ENCODE peak calls at places on chromosome 16, in five cellular contexts. W is SK-N-SH, D is HCT116, A is H1, V is GM12878. O is an unnamed sample.

GRCh38 chr16:67277999-67278772 is 1.1 kb upstream of the PLEKHG4 start:
- DNase-seq in A (no peak), D (no peak), V (no peak), W (no peak), O (peak; percentile 35)

GRCh38 chr16:85308585-85309540 is 196.6 kb upstream of the CIBAR2 start:
- DNase-seq in W (no peak), D (no peak), A (no peak), V (no peak), O (no peak)

GRCh38 chr16:50630394-50631020 is 50.6 kb downstream of the SNX20 start:
- DNase-seq in W (no peak), D (no peak), A (no peak), V (no peak), O (no peak)

GRCh38 chr16:86016201-86016965 is 117.4 kb downstream of the IRF8 start:
- DNase-seq in V (peak; percentile 59), W (peak; percentile 73), A (peak; percentile 55), D (peak; percentile 61), O (peak; percentile 76)

GRCh38 chr16:30680326-30680725 is 18.6 kb upstream of the SRCAP start:
- DNase-seq in V (no peak), D (no peak), W (no peak), A (no peak), O (no peak)

GRCh38 chr16:59573528-59574271 is 839.6 kb upstream of the GOT2 start:
- DNase-seq in V (no peak), D (no peak), W (no peak), A (no peak), O (no peak)

GRCh38 chr16:72560617-72561016 is 388.7 kb upstream of the PMFBP1 start:
- DNase-seq in W (no peak), A (no peak), V (no peak), D (no peak), O (no peak)

GRCh38 chr16:77840623-77841274 is 52.4 kb downstream of the VAT1L start:
- DNase-seq in V (no peak), D (no peak), A (no peak), W (no peak), O (no peak)

GRCh38 chr16:28609631-28610594 is at the start of gene SULT1A1:
- DNase-seq in A (no peak), D (no peak), V (no peak), W (peak; percentile 28), O (peak; percentile 89)

GRCh38 chr16:84789431-84789830 is 30.4 kb upstream of the CRISPLD2 start:
- DNase-seq in D (no peak), A (no peak), V (no peak), W (no peak), O (no peak)

GRCh38 chr16:22734313-22734869 is 79.6 kb upstream of the HS3ST2 start:
- DNase-seq in W (no peak), V (no peak), A (no peak), D (no peak), O (no peak)

GRCh38 chr16:53864819-53865491 is 161.0 kb downstream of the FTO start:
- DNase-seq in W (no peak), A (no peak), V (no peak), D (peak; percentile 58), O (no peak)

GRCh38 chr16:50297301-50298074 is 31.1 kb downstream of the ADCY7 start:
- DNase-seq in W (peak; percentile 89), A (no peak), D (no peak), V (no peak), O (no peak)

GRCh38 chr16:2520784-2521577 is 810 bp downstream of the AMDHD2 start:
- DNase-seq in V (no peak), A (no peak), D (no peak), W (peak; percentile 61), O (no peak)

GRCh38 chr16:71338632-71339031 is 19.9 kb upstream of the CALB2 start:
- DNase-seq in A (no peak), W (no peak), D (no peak), V (no peak), O (no peak)

GRCh38 chr16:25026621-25027020 is 11.5 kb upstream of the ARHGAP17 start:
- DNase-seq in A (no peak), V (no peak), W (no peak), D (no peak), O (no peak)

GRCh38 chr16:59597269-59597668 is 863.2 kb upstream of the GOT2 start:
- DNase-seq in D (no peak), W (no peak), V (no peak), A (no peak), O (no peak)

GRCh38 chr16:6105115-6105514 is 1007.5 kb upstream of the EEF2KMT start:
- DNase-seq in D (no peak), V (no peak), W (no peak), A (no peak), O (no peak)

GRCh38 chr16:57797526-57798266 is 4.6 kb downstream of the KIFC3 start:
- DNase-seq in D (no peak), A (peak; percentile 81), W (no peak), V (no peak), O (peak; percentile 80)

GRCh38 chr16:85586360-85587145 is 26.6 kb upstream of the GSE1 start:
- DNase-seq in D (no peak), V (no peak), A (no peak), W (peak; percentile 68), O (no peak)

GRCh38 chr16:88727871-88728270 is 21.6 kb downstream of the CTU2 start:
- DNase-seq in D (no peak), V (no peak), W (peak; percentile 77), A (no peak), O (no peak)

GRCh38 chr16:70656712-70657263 is 10.4 kb downstream of the IL34 start:
- DNase-seq in W (peak; percentile 30), D (no peak), A (no peak), V (no peak), O (peak; percentile 56)

GRCh38 chr16:72222503-72222902 is 50.5 kb upstream of the PMFBP1 start:
- DNase-seq in A (no peak), W (no peak), V (no peak), D (no peak), O (no peak)

DNA sequence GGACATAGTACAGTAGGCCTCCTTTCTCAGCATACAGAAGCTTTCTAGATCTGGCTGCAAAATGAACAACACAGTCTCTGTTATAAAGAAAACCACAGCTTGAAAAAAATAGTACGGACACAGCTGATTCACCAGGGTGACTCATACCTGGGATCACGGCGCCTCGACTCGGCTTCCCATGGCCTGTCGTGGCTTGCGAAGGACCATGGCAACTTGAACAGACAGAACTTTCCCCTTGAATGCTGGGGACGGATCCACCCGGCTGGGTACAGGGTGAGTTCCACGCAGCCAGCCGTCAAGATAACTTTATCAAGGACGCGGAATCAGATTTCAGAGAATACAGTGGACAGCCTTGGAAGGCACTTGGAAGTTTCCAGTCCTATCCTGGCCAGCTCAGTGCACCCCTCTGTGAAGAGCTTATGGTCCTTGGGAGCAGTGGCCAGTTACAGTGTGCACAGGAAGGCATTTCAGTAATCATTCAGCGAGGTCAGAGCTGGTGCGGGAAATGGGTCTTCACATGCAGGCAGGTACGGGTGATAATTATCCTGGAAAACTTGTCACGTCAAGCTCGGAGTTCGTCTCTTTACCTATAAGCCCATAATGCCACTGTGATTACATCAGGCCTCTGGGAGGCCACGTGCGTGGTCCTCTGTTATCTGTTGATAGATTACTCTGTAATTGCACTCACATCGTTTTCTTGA is 57.9 kb upstream of the MAF start:
- DNase-seq in W (no peak), A (no peak), V (no peak), D (no peak), O (no peak)
- TF ChIP-seq JUND in W (no peak), A (no peak), V (no peak), D (no peak), O (no peak)

GRCh38 chr16:9395958-9396359 is 304.5 kb downstream of the HAPSTR1 start:
- DNase-seq in D (no peak), V (no peak), W (no peak), A (no peak), O (peak; percentile 18)
- TF ChIP-seq JUND in D (no peak), V (no peak), W (no peak), A (no peak), O (no peak)

GRCh38 chr16:14505846-14506245 is 124.2 kb downstream of the PARN start:
- DNase-seq in D (no peak), V (no peak), W (peak; percentile 37), A (no peak), O (no peak)
- TF ChIP-seq JUND in D (no peak), V (no peak), W (no peak), A (no peak), O (no peak)

DNA sequence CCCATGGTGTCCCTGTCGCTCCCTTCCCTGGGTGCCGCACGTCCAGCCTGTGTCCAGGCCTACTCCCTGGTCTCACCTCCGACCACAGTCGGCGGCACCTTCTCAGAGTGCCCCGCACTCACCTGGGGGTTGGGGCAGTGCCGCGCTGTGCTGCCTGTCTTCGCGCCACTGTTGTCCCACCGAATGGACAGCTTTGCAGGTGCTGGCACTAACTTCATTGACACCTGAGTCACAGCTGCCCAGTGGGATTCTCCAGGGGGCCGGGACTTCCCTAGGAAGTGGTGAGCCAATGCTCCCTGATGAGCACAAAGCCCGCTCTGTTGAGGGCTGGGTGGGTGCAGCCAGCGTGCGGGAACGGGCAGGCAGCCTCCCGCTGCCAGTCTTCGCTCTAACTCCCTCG is 24.3 kb upstream of the DBNDD1 start:
- DNase-seq in A (no peak), V (no peak), D (no peak), W (no peak), O (no peak)
- TF ChIP-seq JUND in A (no peak), V (no peak), D (no peak), W (no peak), O (no peak)

GRCh38 chr16:75266738-75267630 is 15.6 kb upstream of the BCAR1 start:
- DNase-seq in D (no peak), V (no peak), W (peak; percentile 50), A (no peak), O (no peak)
- TF ChIP-seq JUND in D (no peak), V (no peak), W (no peak), A (no peak), O (no peak)

GRCh38 chr16:897200-897543 is 73.6 kb downstream of the LMF1 start:
- DNase-seq in D (no peak), A (no peak), V (no peak), W (no peak), O (no peak)
- TF ChIP-seq JUND in D (no peak), A (no peak), V (no peak), W (no peak), O (no peak)

GRCh38 chr16:16141141-16141540 is 82.2 kb downstream of the ABCC6 start:
- DNase-seq in W (no peak), D (no peak), V (no peak), A (no peak), O (no peak)
- TF ChIP-seq JUND in W (no peak), D (no peak), V (no peak), A (no peak), O (no peak)

DNA sequence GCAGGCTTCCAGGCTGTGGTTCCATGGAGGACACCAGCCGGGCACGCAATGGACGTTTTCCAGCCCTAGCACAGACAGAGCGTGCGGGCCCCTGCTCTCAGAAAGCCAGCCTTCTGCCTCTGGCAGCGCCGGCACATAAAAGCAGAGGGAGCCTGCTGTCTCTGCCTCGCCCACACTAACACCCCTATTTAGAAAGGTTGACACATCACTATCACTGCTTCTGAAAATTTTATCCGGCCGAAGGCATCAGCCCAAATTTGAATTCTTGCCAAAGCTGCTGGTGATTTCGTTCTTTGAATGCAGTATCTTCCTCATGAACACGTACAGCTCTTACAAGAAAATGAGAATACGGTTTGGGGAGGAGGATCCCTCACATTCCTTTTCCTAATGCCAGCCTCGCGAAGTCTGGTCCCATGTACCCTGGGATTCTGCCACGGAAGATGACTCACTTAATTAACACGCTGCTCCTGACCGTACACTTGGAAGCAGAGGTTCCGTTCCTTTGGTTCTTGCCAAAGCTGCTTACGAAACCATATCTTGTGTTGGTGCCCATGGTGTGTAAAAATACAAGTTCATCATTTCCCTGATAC is 1.3 kb upstream of the RAB11FIP3 start:
- DNase-seq in D (no peak), V (no peak), A (no peak), W (no peak), O (no peak)
- TF ChIP-seq JUND in D (no peak), V (no peak), A (no peak), W (peak; percentile 89), O (no peak)

GRCh38 chr16:64882385-64882784 is 239.5 kb downstream of the CDH11 start:
- DNase-seq in D (no peak), A (no peak), V (no peak), W (no peak), O (no peak)
- TF ChIP-seq JUND in D (no peak), A (no peak), V (no peak), W (no peak), O (no peak)

O was measured in T47D.